ENCODE peak calls at places on chromosomes 5 and 9, in six cellular contexts. R is H1, G is colonic mucosa, D is GM23248, A is H9, E is mesendoderm. J is an unnamed sample.

GRCh38 chr5:56330167-56330566 is 97.0 kb upstream of the ANKRD55 start:
- DNase-seq in A (no peak), D (no peak), E (no peak), R (no peak), G (no peak), J (no peak)

GRCh38 chr5:513216-514100 is 10.8 kb downstream of the SLC9A3 start:
- DNase-seq in G (no peak), A (no peak), E (peak; percentile 18), R (no peak), D (no peak), J (no peak)

GRCh38 chr9:134896834-134897583 is 16.4 kb downstream of the FCN2 start:
- DNase-seq in E (no peak), D (no peak), G (no peak), R (no peak), A (no peak), J (no peak)

GRCh38 chr5:39816111-39816834 is 391.5 kb upstream of the DAB2 start:
- DNase-seq in A (no peak), E (no peak), G (no peak), R (no peak), D (no peak), J (no peak)

GRCh38 chr5:137142371-137143243 is 356.5 kb downstream of the SPOCK1 start:
- DNase-seq in G (no peak), D (peak; percentile 97), A (no peak), E (no peak), R (no peak), J (no peak)

GRCh38 chr9:38339496-38339895 is 53.0 kb upstream of the ALDH1B1 start:
- DNase-seq in R (no peak), E (no peak), G (no peak), A (no peak), D (peak; percentile 82), J (no peak)

GRCh38 chr5:39213437-39214207 is 5.7 kb downstream of the FYB1 start:
- DNase-seq in D (no peak), R (no peak), G (no peak), A (no peak), E (no peak), J (no peak)

GRCh38 chr5:6700074-6700685 is 13.1 kb upstream of the TENT4A start:
- DNase-seq in E (no peak), D (no peak), G (peak; percentile 2), A (no peak), R (no peak), J (no peak)

GRCh38 chr5:82909816-82910215 is 167.4 kb downstream of the TMEM167A start:
- DNase-seq in E (no peak), A (no peak), D (no peak), R (no peak), G (no peak), J (peak; percentile 86)

GRCh38 chr9:124673063-124673462 is 98.0 kb downstream of the NR6A1 start:
- DNase-seq in E (no peak), D (no peak), R (no peak), G (no peak), A (no peak), J (peak; percentile 64)

GRCh38 chr5:78597858-78598415 is 50.6 kb downstream of the LHFPL2 start:
- DNase-seq in E (no peak), A (no peak), R (no peak), D (peak; percentile 66), G (no peak), J (no peak)

GRCh38 chr9:133149130-133150015 is 14.3 kb downstream of the GBGT1 start:
- DNase-seq in D (peak; percentile 96), G (peak; percentile 87), E (peak; percentile 92), A (peak; percentile 89), R (peak; percentile 73), J (peak; percentile 69)

GRCh38 chr5:19978466-19978865 is 9.5 kb downstream of the CDH18 start:
- DNase-seq in D (no peak), E (no peak), A (no peak), G (no peak), R (no peak), J (no peak)

GRCh38 chr9:89352451-89352850 is 34.2 kb downstream of the SECISBP2 start:
- DNase-seq in E (no peak), A (no peak), R (no peak), G (no peak), D (no peak), J (no peak)

GRCh38 chr5:77546-77945 is 14.4 kb upstream of the PLEKHG4B start:
- DNase-seq in D (no peak), G (no peak), R (no peak), A (no peak), E (no peak), J (no peak)

GRCh38 chr5:109946610-109947009 is 256.9 kb downstream of the MAN2A1 start:
- DNase-seq in A (no peak), D (no peak), E (peak; percentile 53), R (no peak), G (no peak), J (no peak)

GRCh38 chr5:136749016-136749415 is 383.7 kb upstream of the TRPC7 start:
- DNase-seq in R (no peak), A (no peak), G (no peak), E (no peak), D (no peak), J (no peak)

GRCh38 chr5:84384604-84385575 is at the start of gene EDIL3:
- DNase-seq in D (peak; percentile 56), R (no peak), G (peak; percentile 64), A (peak; percentile 71), E (peak; percentile 64), J (no peak)

GRCh38 chr5:60551829-60552228 is 148.1 kb downstream of the DEPDC1B start:
- DNase-seq in A (no peak), R (no peak), E (no peak), G (no peak), D (no peak), J (no peak)

GRCh38 chr9:71719585-71719984 is 48.7 kb downstream of the CEMIP2 start:
- DNase-seq in A (no peak), G (no peak), E (no peak), R (no peak), D (peak; percentile 61), J (no peak)

GRCh38 chr5:52738095-52738506 is 49.6 kb upstream of the ITGA1 start:
- DNase-seq in A (no peak), D (peak; percentile 24), G (no peak), R (no peak), E (no peak), J (peak; percentile 24)

GRCh38 chr5:168266016-168266415 is 25.4 kb upstream of the WWC1 start:
- DNase-seq in A (no peak), G (no peak), D (no peak), R (no peak), E (no peak), J (no peak)

GRCh38 chr5:430214-430925 is 12.6 kb upstream of the EXOC3 start:
- DNase-seq in G (no peak), A (peak; percentile 20), E (no peak), D (no peak), R (no peak), J (no peak)

GRCh38 chr5:82405166-82405565 is 127.0 kb upstream of the RPS23 start:
- DNase-seq in G (no peak), E (no peak), A (no peak), D (peak; percentile 88), R (no peak), J (no peak)

GRCh38 chr5:88690619-88691560 is 192.1 kb downstream of the MEF2C start:
- DNase-seq in R (no peak), E (peak; percentile 83), A (peak; percentile 82), D (peak; percentile 84), G (peak; percentile 70), J (peak; percentile 9)

GRCh38 chr5:173926359-173926758 is 38.2 kb downstream of the CPEB4 start:
- DNase-seq in R (no peak), G (no peak), A (no peak), D (peak; percentile 68), E (no peak), J (no peak)

GRCh38 chr5:173922527-173922926 is 34.4 kb downstream of the CPEB4 start:
- DNase-seq in G (no peak), R (no peak), D (no peak), A (no peak), E (no peak), J (no peak)

GRCh38 chr5:173923236-173924104 is 35.3 kb downstream of the CPEB4 start:
- DNase-seq in A (no peak), D (peak; percentile 45), R (no peak), E (no peak), G (no peak), J (no peak)

GRCh38 chr5:173925449-173926071 is 37.4 kb downstream of the CPEB4 start:
- DNase-seq in D (peak; percentile 74), A (no peak), E (peak; percentile 44), G (peak; percentile 66), R (no peak), J (peak; percentile 9)

GRCh38 chr5:173924899-173925298 is 36.8 kb downstream of the CPEB4 start:
- DNase-seq in R (no peak), D (no peak), E (no peak), A (no peak), G (no peak), J (no peak)
- H3K9ac ChIP-seq in R (no peak overlapping the region), D (no peak overlapping the region), E (no peak overlapping the region), A (no peak overlapping the region), G (no peak overlapping the region), J (no peak overlapping the region)

DNA sequence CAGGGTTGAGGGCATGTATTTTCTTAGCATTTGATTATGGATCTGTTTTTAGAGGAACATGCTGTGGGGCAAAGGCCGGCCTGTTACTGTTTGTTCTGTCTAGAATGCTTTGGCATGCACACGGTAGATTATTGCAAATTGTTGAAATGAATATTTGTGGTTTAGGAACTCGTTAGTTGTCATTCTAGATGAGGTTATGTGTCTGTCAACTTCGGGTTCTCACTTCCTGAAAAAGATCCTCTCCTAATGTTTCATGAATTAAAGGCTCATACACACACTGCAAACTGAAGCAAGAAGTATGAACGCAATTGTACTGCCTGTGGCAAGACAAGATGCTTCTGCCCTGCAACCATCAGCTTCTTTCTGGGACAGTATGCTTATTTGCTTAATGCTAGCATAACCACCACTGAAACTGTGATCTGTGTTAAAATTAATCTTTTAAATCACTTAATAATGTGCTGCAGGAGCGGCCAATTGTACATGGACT is 99.6 kb downstream of the BASP1 start:
- DNase-seq in A (no peak), G (no peak), E (no peak), R (no peak), D (peak; percentile 25), J (no peak)
- H3K9ac ChIP-seq in A (no peak overlapping the region), G (no peak overlapping the region), E (no peak overlapping the region), R (no peak overlapping the region), D (no peak overlapping the region), J (no peak overlapping the region)

GRCh38 chr9:128901822-128902221 is 19.0 kb upstream of the PHYHD1 start:
- DNase-seq in D (no peak), R (no peak), G (no peak), E (no peak), A (no peak), J (no peak)
- H3K9ac ChIP-seq in D (no peak overlapping the region), R (no peak overlapping the region), G (no peak overlapping the region), E (no peak overlapping the region), A (no peak overlapping the region), J (no peak overlapping the region)

GRCh38 chr9:33289936-33290246 is 425 bp upstream of the NFX1 start:
- DNase-seq in R (no peak), G (no peak), A (no peak), D (no peak), E (no peak), J (no peak)

GRCh38 chr9:33290247-33290993 is at the start of gene NFX1:
- DNase-seq in A (peak; percentile 98), R (peak; percentile 85), E (peak; percentile 99), G (peak; percentile 98), D (peak; percentile 99), J (peak; percentile 97)

GRCh38 chr9:33289501-33289900 is 815 bp upstream of the NFX1 start:
- DNase-seq in A (peak; percentile 25), E (peak; percentile 18), R (no peak), D (peak; percentile 43), G (no peak), J (peak; percentile 25)

GRCh38 chr9:33288235-33288634 is 2.1 kb upstream of the NFX1 start:
- DNase-seq in A (no peak), R (no peak), D (no peak), E (no peak), G (no peak), J (no peak)

GRCh38 chr9:33288828-33289483 is 1.4 kb upstream of the NFX1 start:
- DNase-seq in A (no peak), R (no peak), E (no peak), D (no peak), G (no peak), J (no peak)
- H3K9ac ChIP-seq in A (no peak overlapping the region), R (no peak overlapping the region), E (no peak overlapping the region), D (peak overlapping the region; percentile 99), G (no peak overlapping the region), J (peak overlapping the region; percentile 79)